ENCODE peak calls at places on chromosomes 5 and 9, in eight cellular contexts. O is GM23248, J is A673, U is astrocyte, S is fibroblast of lung, I is H1, Z is K562, B is PC-3. P is an unnamed sample.

GRCh38 chr9:128503870-128504269 is 649 bp upstream of the GLE1 start:
- DNase-seq in S (peak), B (no peak), J (no peak), I (no peak), U (peak), O (peak), Z (peak), P (peak)

GRCh38 chr5:134463991-134464760 is 52.5 kb upstream of the CDKN2AIPNL start:
- DNase-seq in O (peak), I (no peak), J (no peak), U (peak), B (no peak), S (no peak), Z (no peak), P (no peak)

GRCh38 chr5:97499605-97500004 is 316.6 kb upstream of the RIOK2 start:
- DNase-seq in U (peak), O (peak), I (no peak), Z (no peak), J (no peak), S (no peak), B (no peak), P (no peak)

GRCh38 chr5:1005362-1005851 is 3.2 kb upstream of the NKD2 start:
- DNase-seq in U (no peak), I (peak), Z (no peak), J (no peak), B (no peak), S (no peak), O (no peak), P (no peak)

GRCh38 chr9:79471577-79472543 is 99.9 kb upstream of the TLE4 start:
- DNase-seq in Z (no peak), B (peak), U (no peak), I (no peak), S (peak), J (peak), O (peak), P (no peak)

GRCh38 chr5:14775857-14776256 is 95.7 kb downstream of the ANKH start:
- DNase-seq in S (peak), I (no peak), B (peak), J (no peak), Z (no peak), U (peak), O (peak), P (peak)

GRCh38 chr5:35436441-35437057 is 181.1 kb upstream of the SPEF2 start:
- DNase-seq in B (peak), I (no peak), O (peak), S (peak), Z (peak), J (peak), U (no peak), P (no peak)

GRCh38 chr9:133782157-133783130 is 44.3 kb upstream of the SARDH start:
- DNase-seq in U (peak), I (peak), S (peak), Z (peak), B (peak), J (peak), O (peak), P (peak)

GRCh38 chr9:19137282-19137681 is 10.0 kb upstream of the PLIN2 start:
- DNase-seq in Z (no peak), B (peak), S (peak), I (no peak), J (no peak), O (peak), U (peak), P (no peak)

GRCh38 chr9:75855509-75855908 is 35.0 kb upstream of the PCSK5 start:
- DNase-seq in O (peak), I (no peak), U (no peak), B (peak), Z (no peak), S (peak), J (peak), P (no peak)

GRCh38 chr5:51476456-51476855 is 93.2 kb downstream of the ISL1 start:
- DNase-seq in S (no peak), O (no peak), B (no peak), Z (no peak), U (no peak), J (no peak), I (no peak), P (no peak)

GRCh38 chr5:172133359-172134029 is 54.5 kb downstream of the STK10 start:
- DNase-seq in J (no peak), I (no peak), B (peak), O (peak), U (peak), Z (no peak), S (peak), P (peak)

GRCh38 chr9:91059713-91060112 is 258.1 kb downstream of the SYK start:
- DNase-seq in J (no peak), U (no peak), O (peak), B (peak), Z (no peak), S (peak), I (peak), P (no peak)

DNA sequence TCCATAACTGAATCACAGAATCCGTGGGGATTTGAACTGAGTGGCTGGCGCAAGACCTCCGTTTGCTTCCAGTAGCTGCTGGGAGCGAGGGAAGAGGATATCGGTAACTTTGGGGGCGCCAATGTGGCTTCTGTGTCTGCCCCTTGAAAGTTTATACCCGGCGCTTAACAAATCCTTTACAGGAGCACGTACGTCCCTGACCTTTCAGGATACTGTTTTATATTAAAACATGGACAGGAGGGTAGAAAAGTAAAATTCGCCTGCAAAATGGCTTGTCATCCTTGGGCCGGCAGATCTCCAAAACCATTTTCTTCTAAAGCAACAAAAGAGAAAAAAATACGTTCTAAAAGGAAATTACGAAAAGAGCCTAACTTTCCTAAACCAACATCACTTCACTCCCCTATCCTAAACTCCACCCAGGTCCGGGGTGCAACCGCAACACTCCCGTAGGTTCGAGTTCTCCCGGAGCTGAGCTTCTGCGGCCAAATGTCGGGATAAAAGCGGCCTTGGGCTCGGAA is 656 bp upstream of the DMRT3 start:
- DNase-seq in I (no peak), B (no peak), O (no peak), J (no peak), Z (no peak), S (no peak), U (no peak), P (no peak)
- TF ChIP-seq EZH2 in I (peak), B (no peak), O (peak), J (peak), Z (no peak), S (no peak), U (no peak), P (no peak)

DNA sequence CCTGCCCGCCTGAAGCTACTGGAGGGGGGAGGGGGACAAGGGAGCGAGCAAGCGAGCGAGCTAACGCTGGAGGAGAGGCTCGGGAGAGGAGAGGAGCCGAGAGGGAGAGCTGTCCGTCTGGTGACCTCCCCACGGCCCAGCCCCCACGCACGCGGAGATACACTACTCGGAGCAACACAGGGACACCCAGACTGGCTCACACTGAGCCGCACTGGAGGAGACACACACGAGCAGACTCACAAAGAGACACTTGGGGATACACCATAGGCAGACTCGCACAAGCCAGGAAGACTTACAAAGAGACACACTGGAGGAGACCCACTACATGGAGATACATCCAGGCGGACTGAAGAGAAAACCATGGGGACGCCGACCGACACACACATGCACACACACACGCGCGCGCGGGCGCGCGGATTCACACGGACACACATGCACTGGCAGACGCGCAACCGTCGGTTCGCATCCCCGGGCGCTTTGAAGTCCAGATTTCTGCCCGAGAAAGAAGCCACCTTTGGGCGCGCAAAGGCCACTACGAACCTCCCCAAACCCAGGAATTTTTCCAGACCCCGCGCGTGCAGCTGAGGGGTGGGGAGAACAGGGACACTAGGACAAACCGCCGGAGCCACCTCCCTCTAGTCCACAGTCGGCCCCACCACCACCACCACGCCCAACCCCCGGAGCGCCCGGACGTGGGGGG is 703 bp downstream of the CNTFR start:
- DNase-seq in S (no peak), Z (no peak), O (no peak), U (no peak), I (no peak), J (no peak), B (no peak), P (no peak)
- TF ChIP-seq EZH2 in S (peak), Z (no peak), O (peak), U (peak), I (peak), J (no peak), B (no peak), P (no peak)

GRCh38 chr9:842918-843468 is 1.5 kb downstream of the DMRT1 start:
- DNase-seq in J (no peak), Z (no peak), I (no peak), B (no peak), O (no peak), S (no peak), U (no peak), P (no peak)

GRCh38 chr9:847505-847904 is 6.0 kb downstream of the DMRT1 start:
- DNase-seq in J (no peak), Z (no peak), U (no peak), O (no peak), B (no peak), I (no peak), S (no peak), P (no peak)

GRCh38 chr9:841371-842209 is at the start of gene DMRT1:
- DNase-seq in S (no peak), Z (no peak), O (no peak), J (no peak), I (peak), B (no peak), U (no peak), P (no peak)

GRCh38 chr9:849431-849830 is 7.9 kb downstream of the DMRT1 start:
- DNase-seq in I (no peak), O (no peak), U (no peak), J (no peak), B (no peak), S (no peak), Z (no peak), P (no peak)

GRCh38 chr9:846852-847251 is 5.4 kb downstream of the DMRT1 start:
- DNase-seq in U (no peak), S (no peak), J (no peak), Z (no peak), B (peak), I (peak), O (no peak), P (peak)
- TF ChIP-seq EZH2 in U (no peak), S (no peak), J (no peak), Z (no peak), B (no peak), I (no peak), O (no peak), P (no peak)

DNA sequence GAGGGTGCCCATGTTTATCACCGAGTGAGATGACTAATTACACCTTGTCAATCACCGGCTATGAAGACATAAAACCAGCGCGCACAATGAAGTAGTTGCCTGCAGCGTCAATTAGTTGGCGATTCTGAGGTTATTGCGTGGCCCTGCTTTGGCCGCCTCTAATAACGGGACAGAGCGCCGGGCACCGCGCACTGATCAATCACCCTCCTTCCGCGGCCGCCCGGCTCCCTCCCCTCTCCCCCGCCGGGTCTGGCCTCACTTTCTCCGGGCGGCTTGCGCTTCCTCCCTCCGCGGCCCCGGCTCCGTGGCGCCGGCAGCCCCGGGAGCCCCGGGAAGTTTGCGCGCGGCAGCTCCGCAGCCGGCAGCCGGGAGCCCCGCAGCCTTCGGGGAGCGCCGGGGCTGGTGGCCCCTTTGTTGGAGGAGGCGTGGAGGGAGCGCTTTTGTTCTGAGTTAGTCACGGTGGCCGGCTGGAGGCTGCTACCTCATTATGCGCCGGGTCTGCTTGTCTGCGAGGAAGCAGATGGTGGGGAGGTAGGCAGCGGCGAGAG is 3.2 kb upstream of the LHX2 start:
- DNase-seq in U (no peak), I (peak), O (no peak), S (no peak), B (peak), Z (no peak), J (no peak), P (no peak)
- TF ChIP-seq EZH2 in U (no peak), I (peak), O (peak), S (peak), B (peak), Z (no peak), J (peak), P (no peak)